ENCODE peak calls at places on chromosomes 3 and 15, in eight cellular contexts. Z, S, D, K, E, P, W and N are unnamed samples.

GRCh38 chr3:42635111-42635510 is 18.4 kb upstream of the ZBTB47 start:
- DNase-seq in Z (no peak), S (no peak), D (no peak), K (no peak), E (no peak), P (no peak), W (no peak), N (no peak)

GRCh38 chr15:74584779-74585178 is 30.9 kb upstream of the CLK3 start:
- DNase-seq in Z (no peak), S (no peak), D (no peak), K (no peak), E (no peak), P (no peak), W (no peak), N (no peak)

GRCh38 chr15:78242128-78242527 is 7.8 kb upstream of the ACSBG1 start:
- DNase-seq in Z (no peak), S (no peak), D (peak; percentile 81), K (no peak), E (no peak), P (no peak), W (no peak), N (peak; percentile 46)

GRCh38 chr15:36737430-36737891 is 158.0 kb downstream of the CDIN1 start:
- DNase-seq in Z (peak; percentile 25), S (no peak), D (no peak), K (no peak), E (no peak), P (no peak), W (no peak), N (no peak)

GRCh38 chr3:14633819-14634424 is 17.6 kb upstream of the CCDC174 start:
- DNase-seq in Z (peak; percentile 49), S (no peak), D (peak; percentile 57), K (peak; percentile 59), E (no peak), P (peak; percentile 50), W (peak; percentile 60), N (peak; percentile 63)

GRCh38 chr3:53845103-53845880 is 927 bp downstream of the CHDH start:
- DNase-seq in Z (peak; percentile 5), S (peak; percentile 66), D (peak; percentile 79), K (peak; percentile 73), E (peak; percentile 70), P (peak; percentile 36), W (no peak), N (peak; percentile 39)

GRCh38 chr3:24451461-24452099 is 43.1 kb downstream of the THRB start:
- DNase-seq in Z (no peak), S (no peak), D (no peak), K (no peak), E (no peak), P (no peak), W (no peak), N (no peak)

GRCh38 chr3:194185225-194185624 is 49.3 kb downstream of the HES1 start:
- DNase-seq in Z (no peak), S (no peak), D (no peak), K (peak; percentile 77), E (no peak), P (no peak), W (no peak), N (no peak)

GRCh38 chr3:128760881-128761280 is 34.9 kb downstream of the RAB7A start:
- DNase-seq in Z (no peak), S (no peak), D (no peak), K (no peak), E (no peak), P (no peak), W (no peak), N (no peak)

GRCh38 chr3:69389520-69390248 is 3.8 kb upstream of the FRMD4B start:
- DNase-seq in Z (no peak), S (no peak), D (no peak), K (no peak), E (no peak), P (no peak), W (no peak), N (no peak)

GRCh38 chr3:36372534-36372935 is 7.8 kb upstream of the STAC start:
- DNase-seq in Z (peak; percentile 39), S (no peak), D (no peak), K (no peak), E (no peak), P (no peak), W (no peak), N (no peak)

GRCh38 chr15:58626378-58626777 is 123.1 kb downstream of the ADAM10 start:
- DNase-seq in Z (no peak), S (no peak), D (no peak), K (no peak), E (no peak), P (no peak), W (no peak), N (no peak)

GRCh38 chr15:68379058-68379758 is 52.8 kb downstream of the ITGA11 start:
- DNase-seq in Z (no peak), S (no peak), D (peak; percentile 30), K (no peak), E (no peak), P (no peak), W (no peak), N (no peak)

GRCh38 chr3:142897807-142898206 is 8.9 kb upstream of the PCOLCE2 start:
- DNase-seq in Z (no peak), S (no peak), D (no peak), K (no peak), E (no peak), P (peak; percentile 46), W (no peak), N (no peak)

GRCh38 chr3:38566215-38566528 is 70.0 kb downstream of the EXOG start:
- DNase-seq in Z (no peak), S (no peak), D (no peak), K (no peak), E (no peak), P (peak; percentile 17), W (no peak), N (no peak)

GRCh38 chr3:17179381-17180205 is 294.8 kb downstream of the PLCL2 start:
- DNase-seq in Z (peak; percentile 61), S (no peak), D (no peak), K (no peak), E (no peak), P (no peak), W (peak; percentile 50), N (peak; percentile 30)

GRCh38 chr3:186852994-186853393 is 10.5 kb downstream of the ADIPOQ start:
- DNase-seq in Z (no peak), S (no peak), D (no peak), K (no peak), E (no peak), P (no peak), W (no peak), N (no peak)

GRCh38 chr3:170636609-170637008 is 50.7 kb upstream of the SLC7A14 start:
- DNase-seq in Z (no peak), S (no peak), D (no peak), K (no peak), E (no peak), P (no peak), W (no peak), N (no peak)

GRCh38 chr3:194322701-194323174 is 28.4 kb downstream of the CPN2 start:
- DNase-seq in Z (peak; percentile 48), S (no peak), D (no peak), K (no peak), E (no peak), P (no peak), W (no peak), N (peak; percentile 18)

GRCh38 chr15:63392355-63393009 is 10.8 kb upstream of the CA12 start:
- DNase-seq in Z (no peak), S (no peak), D (no peak), K (peak; percentile 62), E (no peak), P (no peak), W (no peak), N (no peak)

GRCh38 chr3:60025071-60026055 is 975.5 kb upstream of the CFAP20DC start:
- DNase-seq in Z (peak; percentile 4), S (no peak), D (no peak), K (no peak), E (no peak), P (no peak), W (no peak), N (no peak)

GRCh38 chr15:74203914-74204431 is 1.4 kb upstream of the STRA6 start:
- DNase-seq in Z (peak; percentile 74), S (peak; percentile 83), D (no peak), K (peak; percentile 11), E (peak; percentile 75), P (peak; percentile 84), W (no peak), N (peak; percentile 76)

GRCh38 chr3:111954228-111954990 is 24.4 kb upstream of the ABHD10 start:
- DNase-seq in Z (no peak), S (no peak), D (no peak), K (no peak), E (no peak), P (no peak), W (no peak), N (no peak)

GRCh38 chr15:53197426-53197839 is 407.3 kb upstream of the ONECUT1 start:
- DNase-seq in Z (peak; percentile 7), S (peak; percentile 63), D (peak; percentile 86), K (peak; percentile 63), E (no peak), P (peak; percentile 23), W (no peak), N (peak; percentile 77)

GRCh38 chr3:12985148-12985547 is 88.1 kb downstream of the IQSEC1 start:
- DNase-seq in Z (no peak), S (no peak), D (no peak), K (no peak), E (no peak), P (no peak), W (no peak), N (peak; percentile 56)

GRCh38 chr3:159458010-159458409 is 530.6 kb upstream of the IL12A start:
- DNase-seq in Z (peak; percentile 98), S (peak; percentile 18), D (no peak), K (no peak), E (no peak), P (no peak), W (no peak), N (no peak)
- H3K27me3 ChIP-seq in Z (no peaks in the 10 kb centered on the region), S (no peaks in the 10 kb centered on the region), D (no peaks in the 10 kb centered on the region), K (no peaks in the 10 kb centered on the region), E (no peaks in the 10 kb centered on the region), P (no peaks in the 10 kb centered on the region), W (no peaks in the 10 kb centered on the region), N (peaks cover 4% of the 10 kb centered on the region)

DNA sequence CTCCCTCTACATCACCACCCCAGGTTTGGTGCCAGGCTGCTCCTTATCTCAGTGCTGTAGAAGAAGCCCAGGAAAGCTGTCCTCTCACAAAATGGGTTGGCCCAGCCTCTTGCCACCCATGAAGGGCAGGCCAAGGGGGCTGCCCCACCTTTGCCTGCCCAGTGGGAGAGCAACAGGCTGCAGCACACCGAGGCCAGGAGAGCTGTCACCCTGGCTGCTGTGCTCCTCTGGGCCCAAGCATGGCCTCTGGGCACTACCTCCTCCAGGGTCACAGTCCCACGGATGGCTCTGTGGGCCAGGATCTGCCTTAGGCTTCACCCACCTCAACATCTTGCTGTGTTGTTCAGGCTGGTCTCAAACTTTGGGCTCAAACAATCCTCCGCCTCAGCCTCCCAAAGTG is 6.4 kb upstream of the STAB1 start:
- DNase-seq in Z (no peak), S (no peak), D (no peak), K (no peak), E (no peak), P (no peak), W (peak; percentile 15), N (no peak)
- H3K36me3 ChIP-seq in Z (peaks cover 61% of the 10 kb centered on the region), S (peaks cover 96% of the 10 kb centered on the region), D (peaks cover 21% of the 10 kb centered on the region), K (peaks cover 47% of the 10 kb centered on the region), E (peaks cover 2% of the 10 kb centered on the region), P (peaks cover 100% of the 10 kb centered on the region), W (peaks cover 39% of the 10 kb centered on the region), N (peaks cover 93% of the 10 kb centered on the region)

GRCh38 chr3:126539558-126540250 is 15.7 kb downstream of the CHST13 start:
- DNase-seq in Z (no peak), S (no peak), D (no peak), K (no peak), E (no peak), P (no peak), W (no peak), N (peak; percentile 1)
- H3K27me3 ChIP-seq in Z (peaks cover 9% of the 10 kb centered on the region), S (peaks cover 9% of the 10 kb centered on the region), D (no peaks in the 10 kb centered on the region), K (peaks cover 6% of the 10 kb centered on the region), E (no peaks in the 10 kb centered on the region), P (no peaks in the 10 kb centered on the region), W (no peaks in the 10 kb centered on the region), N (no peaks in the 10 kb centered on the region)

GRCh38 chr15:25070357-25070963 is 115.7 kb downstream of the SNRPN start:
- DNase-seq in Z (no peak), S (no peak), D (no peak), K (no peak), E (no peak), P (no peak), W (no peak), N (no peak)
- H3K36me3 ChIP-seq in Z (peaks cover 69% of the 10 kb centered on the region), S (peaks cover 100% of the 10 kb centered on the region), D (peaks cover 94% of the 10 kb centered on the region), K (peaks cover 98% of the 10 kb centered on the region), E (peaks cover 9% of the 10 kb centered on the region), P (peaks cover 100% of the 10 kb centered on the region), W (peaks cover 77% of the 10 kb centered on the region), N (peaks cover 94% of the 10 kb centered on the region)